ENCODE peak calls at places on chromosomes 16 and 17, in seven cellular contexts. One of them, this sample, is unnamed.

GRCh38 chr16:23823475-23824407 is 12.0 kb upstream of the PRKCB start:
- DNase-seq in NCI-H2029: no peak
- DNase-seq in fibroblast of villous mesenchyme: no peak
- DNase-seq in activated naive CD8-positive, alpha-beta T cell treated with anti-CD3 and anti-CD28 coated beads for 36 hours: no peak
- DNase-seq in AG08395: no peak
- DNase-seq in fibroblast of the conjunctiva: no peak
- DNase-seq in A172: no peak
- DNase-seq in this sample: no peak

GRCh38 chr17:76370261-76370993 is 14.0 kb upstream of the SPHK1 start:
- DNase-seq in NCI-H2029: no peak
- DNase-seq in fibroblast of villous mesenchyme: peak
- DNase-seq in activated naive CD8-positive, alpha-beta T cell treated with anti-CD3 and anti-CD28 coated beads for 36 hours: no peak
- DNase-seq in AG08395: peak
- DNase-seq in fibroblast of the conjunctiva: peak
- DNase-seq in A172: peak
- DNase-seq in this sample: peak

GRCh38 chr17:13671771-13672170 is 70.0 kb upstream of the HS3ST3A1 start:
- DNase-seq in NCI-H2029: no peak
- DNase-seq in fibroblast of villous mesenchyme: no peak
- DNase-seq in activated naive CD8-positive, alpha-beta T cell treated with anti-CD3 and anti-CD28 coated beads for 36 hours: no peak
- DNase-seq in AG08395: no peak
- DNase-seq in fibroblast of the conjunctiva: no peak
- DNase-seq in A172: peak
- DNase-seq in this sample: no peak

GRCh38 chr17:46009681-46010596 is 10.9 kb downstream of the STH start:
- DNase-seq in NCI-H2029: no peak
- DNase-seq in fibroblast of villous mesenchyme: no peak
- DNase-seq in activated naive CD8-positive, alpha-beta T cell treated with anti-CD3 and anti-CD28 coated beads for 36 hours: no peak
- DNase-seq in AG08395: no peak
- DNase-seq in fibroblast of the conjunctiva: no peak
- DNase-seq in A172: peak
- DNase-seq in this sample: no peak

GRCh38 chr16:11781773-11782172 is 15.3 kb downstream of the ZC3H7A start:
- DNase-seq in NCI-H2029: peak
- DNase-seq in fibroblast of villous mesenchyme: no peak
- DNase-seq in activated naive CD8-positive, alpha-beta T cell treated with anti-CD3 and anti-CD28 coated beads for 36 hours: no peak
- DNase-seq in AG08395: peak
- DNase-seq in fibroblast of the conjunctiva: no peak
- DNase-seq in A172: no peak
- DNase-seq in this sample: no peak

GRCh38 chr16:14003119-14003570 is 68.0 kb upstream of the MRTFB start:
- DNase-seq in NCI-H2029: no peak
- DNase-seq in fibroblast of villous mesenchyme: peak
- DNase-seq in activated naive CD8-positive, alpha-beta T cell treated with anti-CD3 and anti-CD28 coated beads for 36 hours: no peak
- DNase-seq in AG08395: peak
- DNase-seq in fibroblast of the conjunctiva: no peak
- DNase-seq in A172: peak
- DNase-seq in this sample: peak

GRCh38 chr17:77234695-77235094 is 93.9 kb downstream of the SEC14L1 start:
- DNase-seq in NCI-H2029: no peak
- DNase-seq in fibroblast of villous mesenchyme: no peak
- DNase-seq in activated naive CD8-positive, alpha-beta T cell treated with anti-CD3 and anti-CD28 coated beads for 36 hours: no peak
- DNase-seq in AG08395: no peak
- DNase-seq in fibroblast of the conjunctiva: no peak
- DNase-seq in A172: no peak
- DNase-seq in this sample: no peak

GRCh38 chr17:22138861-22139469 is 446.6 kb downstream of the KCNJ18 start:
- DNase-seq in NCI-H2029: no peak
- DNase-seq in fibroblast of villous mesenchyme: no peak
- DNase-seq in activated naive CD8-positive, alpha-beta T cell treated with anti-CD3 and anti-CD28 coated beads for 36 hours: no peak
- DNase-seq in AG08395: no peak
- DNase-seq in fibroblast of the conjunctiva: no peak
- DNase-seq in A172: peak
- DNase-seq in this sample: no peak

GRCh38 chr17:78556812-78557211 is 20.4 kb downstream of the DNAH17 start:
- DNase-seq in NCI-H2029: no peak
- DNase-seq in fibroblast of villous mesenchyme: no peak
- DNase-seq in activated naive CD8-positive, alpha-beta T cell treated with anti-CD3 and anti-CD28 coated beads for 36 hours: no peak
- DNase-seq in AG08395: no peak
- DNase-seq in fibroblast of the conjunctiva: no peak
- DNase-seq in A172: no peak
- DNase-seq in this sample: no peak

GRCh38 chr17:47741109-47741792 is 8.2 kb downstream of the TBX21 start:
- DNase-seq in NCI-H2029: no peak
- DNase-seq in fibroblast of villous mesenchyme: no peak
- DNase-seq in activated naive CD8-positive, alpha-beta T cell treated with anti-CD3 and anti-CD28 coated beads for 36 hours: no peak
- DNase-seq in AG08395: no peak
- DNase-seq in fibroblast of the conjunctiva: no peak
- DNase-seq in A172: no peak
- DNase-seq in this sample: no peak

GRCh38 chr17:74670329-74670728 is 42.4 kb downstream of the CD300LF start:
- DNase-seq in NCI-H2029: no peak
- DNase-seq in fibroblast of villous mesenchyme: no peak
- DNase-seq in activated naive CD8-positive, alpha-beta T cell treated with anti-CD3 and anti-CD28 coated beads for 36 hours: no peak
- DNase-seq in AG08395: no peak
- DNase-seq in fibroblast of the conjunctiva: no peak
- DNase-seq in A172: no peak
- DNase-seq in this sample: no peak

GRCh38 chr17:57471941-57472368 is 215.6 kb downstream of the MSI2 start:
- DNase-seq in NCI-H2029: no peak
- DNase-seq in fibroblast of villous mesenchyme: no peak
- DNase-seq in activated naive CD8-positive, alpha-beta T cell treated with anti-CD3 and anti-CD28 coated beads for 36 hours: no peak
- DNase-seq in AG08395: no peak
- DNase-seq in fibroblast of the conjunctiva: no peak
- DNase-seq in A172: no peak
- DNase-seq in this sample: no peak

GRCh38 chr17:50107790-50108414 is 12.8 kb downstream of the PDK2 start:
- DNase-seq in NCI-H2029: no peak
- DNase-seq in fibroblast of villous mesenchyme: no peak
- DNase-seq in activated naive CD8-positive, alpha-beta T cell treated with anti-CD3 and anti-CD28 coated beads for 36 hours: no peak
- DNase-seq in AG08395: peak
- DNase-seq in fibroblast of the conjunctiva: no peak
- DNase-seq in A172: peak
- DNase-seq in this sample: peak

GRCh38 chr17:45376171-45376564 is 56.5 kb downstream of the ARHGAP27 start:
- DNase-seq in NCI-H2029: peak
- DNase-seq in fibroblast of villous mesenchyme: no peak
- DNase-seq in activated naive CD8-positive, alpha-beta T cell treated with anti-CD3 and anti-CD28 coated beads for 36 hours: no peak
- DNase-seq in AG08395: no peak
- DNase-seq in fibroblast of the conjunctiva: no peak
- DNase-seq in A172: no peak
- DNase-seq in this sample: no peak

GRCh38 chr17:28045304-28045703 is 2.8 kb downstream of the NLK start:
- DNase-seq in NCI-H2029: no peak
- DNase-seq in fibroblast of villous mesenchyme: no peak
- DNase-seq in activated naive CD8-positive, alpha-beta T cell treated with anti-CD3 and anti-CD28 coated beads for 36 hours: no peak
- DNase-seq in AG08395: no peak
- DNase-seq in fibroblast of the conjunctiva: no peak
- DNase-seq in A172: no peak
- DNase-seq in this sample: no peak

GRCh38 chr16:66677179-66677578 is 19.4 kb downstream of the CMTM4 start:
- DNase-seq in NCI-H2029: no peak
- DNase-seq in fibroblast of villous mesenchyme: no peak
- DNase-seq in activated naive CD8-positive, alpha-beta T cell treated with anti-CD3 and anti-CD28 coated beads for 36 hours: no peak
- DNase-seq in AG08395: no peak
- DNase-seq in fibroblast of the conjunctiva: no peak
- DNase-seq in A172: no peak
- DNase-seq in this sample: no peak

GRCh38 chr17:59829217-59830006 is 63.3 kb downstream of the TUBD1 start:
- DNase-seq in NCI-H2029: peak
- DNase-seq in fibroblast of villous mesenchyme: peak
- DNase-seq in activated naive CD8-positive, alpha-beta T cell treated with anti-CD3 and anti-CD28 coated beads for 36 hours: peak
- DNase-seq in AG08395: peak
- DNase-seq in fibroblast of the conjunctiva: no peak
- DNase-seq in A172: peak
- DNase-seq in this sample: peak

GRCh38 chr17:68578236-68578635 is 22.9 kb downstream of the FAM20A start:
- DNase-seq in NCI-H2029: no peak
- DNase-seq in fibroblast of villous mesenchyme: no peak
- DNase-seq in activated naive CD8-positive, alpha-beta T cell treated with anti-CD3 and anti-CD28 coated beads for 36 hours: no peak
- DNase-seq in AG08395: no peak
- DNase-seq in fibroblast of the conjunctiva: no peak
- DNase-seq in A172: no peak
- DNase-seq in this sample: no peak

GRCh38 chr16:58428621-58429557 is 36.6 kb downstream of the GINS3 start:
- DNase-seq in NCI-H2029: no peak
- DNase-seq in fibroblast of villous mesenchyme: no peak
- DNase-seq in activated naive CD8-positive, alpha-beta T cell treated with anti-CD3 and anti-CD28 coated beads for 36 hours: no peak
- DNase-seq in AG08395: no peak
- DNase-seq in fibroblast of the conjunctiva: no peak
- DNase-seq in A172: no peak
- DNase-seq in this sample: no peak

GRCh38 chr16:78277374-78277773 is 177.9 kb downstream of the WWOX start:
- DNase-seq in NCI-H2029: no peak
- DNase-seq in fibroblast of villous mesenchyme: peak
- DNase-seq in activated naive CD8-positive, alpha-beta T cell treated with anti-CD3 and anti-CD28 coated beads for 36 hours: no peak
- DNase-seq in AG08395: no peak
- DNase-seq in fibroblast of the conjunctiva: no peak
- DNase-seq in A172: no peak
- DNase-seq in this sample: no peak

GRCh38 chr16:88809068-88809675 is 2.6 kb downstream of the APRT start:
- DNase-seq in NCI-H2029: no peak
- DNase-seq in fibroblast of villous mesenchyme: no peak
- DNase-seq in activated naive CD8-positive, alpha-beta T cell treated with anti-CD3 and anti-CD28 coated beads for 36 hours: no peak
- DNase-seq in AG08395: no peak
- DNase-seq in fibroblast of the conjunctiva: no peak
- DNase-seq in A172: peak
- DNase-seq in this sample: no peak

This sample was measured in amniotic stem cell.